ENCODE peak calls at places on chromosome 15, in four cellular contexts. D, S, L and F are unnamed samples.

GRCh38 chr15:51491941-51492340 is 130.6 kb downstream of the DMXL2 start:
- DNase-seq in L (no peak), D (no peak), S (no peak), F (no peak)

GRCh38 chr15:85408270-85408746 is 27.9 kb downstream of the AKAP13 start:
- DNase-seq in S (no peak), L (no peak), D (no peak), F (no peak)

GRCh38 chr15:57708047-57708446 is 1.5 kb downstream of the POLR2M start:
- DNase-seq in L (no peak), S (no peak), D (no peak), F (no peak)

GRCh38 chr15:70259640-70260066 is 161.9 kb upstream of the TLE3 start:
- DNase-seq in D (no peak), S (no peak), L (no peak), F (no peak)

GRCh38 chr15:65277015-65277414 is 9.7 kb downstream of the PARP16 start:
- DNase-seq in S (no peak), D (no peak), L (no peak), F (no peak)

GRCh38 chr15:60381148-60381788 is 16.5 kb downstream of the ANXA2 start:
- DNase-seq in L (no peak), D (no peak), S (no peak), F (no peak)

GRCh38 chr15:78051622-78052405 is 25.7 kb downstream of the TBC1D2B start:
- DNase-seq in S (no peak), L (no peak), D (no peak), F (no peak)

GRCh38 chr15:69755571-69756310 is 303.1 kb downstream of the RPLP1 start:
- DNase-seq in S (no peak), D (peak; percentile 42), L (no peak), F (peak; percentile 45)

GRCh38 chr15:27479232-27480140 is 508.5 kb downstream of the GABRG3 start:
- DNase-seq in D (no peak), S (no peak), L (no peak), F (no peak)

GRCh38 chr15:25056484-25057429 is 102.0 kb downstream of the SNRPN start:
- DNase-seq in L (no peak), S (no peak), D (no peak), F (no peak)

GRCh38 chr15:60362318-60363023 is 35.3 kb downstream of the ANXA2 start:
- DNase-seq in D (no peak), L (no peak), S (peak; percentile 33), F (no peak)

GRCh38 chr15:90184786-90185704 is 16.1 kb upstream of the SEMA4B start:
- DNase-seq in S (no peak), L (peak; percentile 47), D (peak; percentile 24), F (peak; percentile 50)

GRCh38 chr15:67880651-67881182 is 40.9 kb upstream of the RNU6-1 start:
- DNase-seq in L (no peak), D (no peak), S (no peak), F (no peak)

GRCh38 chr15:65303687-65304392 is 637 bp upstream of the RNU5B-1 start:
- DNase-seq in S (peak; percentile 18), D (peak; percentile 45), L (no peak), F (no peak)

GRCh38 chr15:68217341-68217740 is 12.2 kb downstream of the CLN6 start:
- DNase-seq in S (no peak), D (no peak), L (no peak), F (no peak)

GRCh38 chr15:98826658-98827057 is 178.3 kb downstream of the IGF1R start:
- DNase-seq in D (no peak), L (no peak), S (no peak), F (no peak)

GRCh38 chr15:79644091-79644490 is 212.0 kb downstream of the MINAR1 start:
- DNase-seq in D (no peak), L (no peak), S (peak; percentile 24), F (no peak)

GRCh38 chr15:90039996-90040395 is 38.9 kb downstream of the ZNF710 start:
- DNase-seq in S (no peak), D (no peak), L (no peak), F (no peak)

GRCh38 chr15:101053261-101053660 is 134.1 kb downstream of the LRRK1 start:
- DNase-seq in L (no peak), S (no peak), D (no peak), F (no peak)

GRCh38 chr15:49723981-49724380 is 103.1 kb downstream of the DTWD1 start:
- DNase-seq in S (no peak), D (no peak), L (no peak), F (no peak)

GRCh38 chr15:75694241-75695182 is 18.1 kb downstream of the CSPG4 start:
- DNase-seq in L (peak; percentile 27), S (peak; percentile 96), D (no peak), F (no peak)

GRCh38 chr15:50883903-50884302 is 24.6 kb upstream of the AP4E1 start:
- DNase-seq in L (no peak), D (no peak), S (no peak), F (no peak)

GRCh38 chr15:25053000-25053815 is 98.4 kb downstream of the SNRPN start:
- DNase-seq in D (no peak), S (no peak), L (no peak), F (no peak)

GRCh38 chr15:29208352-29208751 is 61.3 kb downstream of the NSMCE3 start:
- DNase-seq in L (no peak), S (no peak), D (no peak), F (no peak)

GRCh38 chr15:67175643-67176071 is 78.8 kb downstream of the AAGAB start:
- DNase-seq in L (no peak), D (no peak), S (no peak), F (no peak)

GRCh38 chr15:83115831-83116565 is 8.6 kb downstream of the TM6SF1 start:
- DNase-seq in L (no peak), S (no peak), D (no peak), F (no peak)

GRCh38 chr15:60363024-60363674 is 34.6 kb downstream of the ANXA2 start:
- DNase-seq in S (no peak), D (no peak), L (no peak), F (no peak)

GRCh38 chr15:36363335-36363734 is 216.1 kb upstream of the CDIN1 start:
- DNase-seq in S (no peak), D (no peak), L (no peak), F (no peak)

GRCh38 chr15:65194826-65195541 is 9.8 kb upstream of the CLPX start:
- DNase-seq in D (no peak), L (no peak), S (no peak), F (no peak)

GRCh38 chr15:33064878-33065277 is 129.6 kb downstream of the FMN1 start:
- DNase-seq in S (no peak), L (no peak), D (no peak), F (no peak)